ENCODE peak calls at places on chromosome 1, in four cellular contexts. S, D, U and E are unnamed samples.

GRCh38 chr1:181131255-181131901 is 42.9 kb downstream of the IER5 start:
- DNase-seq in D (no peak), U (no peak), S (no peak), E (no peak)

GRCh38 chr1:27560271-27561125 is 43.4 kb downstream of the AHDC1 start:
- DNase-seq in U (no peak), D (no peak), S (no peak), E (peak)

GRCh38 chr1:20212685-20213331 is 26.5 kb upstream of the PLA2G2C start:
- DNase-seq in S (peak), D (peak), U (peak), E (peak)

GRCh38 chr1:59549903-59550302 is 253.0 kb downstream of the FGGY start:
- DNase-seq in D (peak), U (no peak), S (no peak), E (peak)

GRCh38 chr1:25026757-25027450 is 96.8 kb upstream of the RUNX3 start:
- DNase-seq in D (peak), U (no peak), S (no peak), E (no peak)

GRCh38 chr1:245858683-245859509 is 648.2 kb downstream of the SMYD3 start:
- DNase-seq in S (no peak), U (no peak), D (peak), E (peak)

GRCh38 chr1:63688302-63688701 is 85.5 kb upstream of the ROR1 start:
- DNase-seq in S (peak), U (no peak), D (peak), E (no peak)

GRCh38 chr1:61807606-61808005 is 65.3 kb downstream of the PATJ start:
- DNase-seq in D (peak), U (no peak), S (no peak), E (no peak)

GRCh38 chr1:196400478-196401453 is 207.5 kb downstream of the KCNT2 start:
- DNase-seq in S (peak), D (peak), U (no peak), E (peak)

GRCh38 chr1:202210370-202210769 is 16.8 kb downstream of the LGR6 start:
- DNase-seq in D (peak), S (peak), U (no peak), E (peak)

GRCh38 chr1:243407284-243408018 is 151.6 kb downstream of the SDCCAG8 start:
- DNase-seq in D (peak), U (no peak), S (peak), E (peak)

GRCh38 chr1:197544130-197544529 is 231.2 kb downstream of the DENND1B start:
- DNase-seq in U (no peak), D (no peak), S (no peak), E (no peak)

GRCh38 chr1:22976461-22977243 is 4.0 kb upstream of the LACTBL1 start:
- DNase-seq in S (peak), D (peak), U (peak), E (peak)

GRCh38 chr1:46043491-46044017 is 88.9 kb downstream of the PIK3R3 start:
- DNase-seq in U (no peak), S (no peak), D (no peak), E (no peak)

GRCh38 chr1:230778916-230779590 is 31.9 kb downstream of the CAPN9 start:
- DNase-seq in D (peak), U (no peak), S (no peak), E (peak)

GRCh38 chr1:159653201-159653600 is 61.2 kb downstream of the CRP start:
- DNase-seq in U (no peak), S (peak), D (no peak), E (no peak)

GRCh38 chr1:45654540-45655280 is 30.9 kb upstream of the CCDC17 start:
- DNase-seq in S (no peak), U (no peak), D (peak), E (peak)

GRCh38 chr1:109253803-109254620 is 4.7 kb downstream of the CELSR2 start:
- DNase-seq in D (no peak), S (no peak), U (no peak), E (no peak)

GRCh38 chr1:169109561-169110134 is 3.2 kb downstream of the ATP1B1 start:
- DNase-seq in D (peak), S (peak), U (peak), E (peak)

GRCh38 chr1:55070765-55071164 is 31.4 kb downstream of the PCSK9 start:
- DNase-seq in U (no peak), D (no peak), S (no peak), E (no peak)

GRCh38 chr1:151579436-151580225 is 32.2 kb upstream of the SNX27 start:
- DNase-seq in S (peak), U (no peak), D (peak), E (peak)

GRCh38 chr1:153866045-153866850 is 56.5 kb downstream of the GATAD2B start:
- DNase-seq in D (peak), S (peak), U (no peak), E (no peak)

GRCh38 chr1:45122724-45123123 is 83.7 kb downstream of the ZSWIM5 start:
- DNase-seq in U (no peak), D (no peak), S (no peak), E (no peak)

GRCh38 chr1:29259802-29260441 is 23.6 kb downstream of the PTPRU start:
- DNase-seq in D (no peak), U (no peak), S (peak), E (no peak)

GRCh38 chr1:29260531-29260930 is 24.2 kb downstream of the PTPRU start:
- DNase-seq in S (no peak), U (no peak), D (no peak), E (no peak)

GRCh38 chr1:29258189-29258973 is 22.1 kb downstream of the PTPRU start:
- DNase-seq in S (no peak), D (no peak), U (no peak), E (no peak)

GRCh38 chr1:29256979-29257804 is 20.9 kb downstream of the PTPRU start:
- DNase-seq in U (no peak), D (no peak), S (peak), E (no peak)

GRCh38 chr1:29258974-29259801 is 22.9 kb downstream of the PTPRU start:
- DNase-seq in D (no peak), S (no peak), U (no peak), E (no peak)
- H3K4me3 ChIP-seq in D (peak), S (peak), U (no peak), E (peak)

GRCh38 chr1:214452152-214452806 is 99.1 kb downstream of the PTPN14 start:
- DNase-seq in U (no peak), D (no peak), S (no peak), E (no peak)
- TF ChIP-seq CTCF in U (peak), D (no peak), S (no peak), E (no peak)

DNA sequence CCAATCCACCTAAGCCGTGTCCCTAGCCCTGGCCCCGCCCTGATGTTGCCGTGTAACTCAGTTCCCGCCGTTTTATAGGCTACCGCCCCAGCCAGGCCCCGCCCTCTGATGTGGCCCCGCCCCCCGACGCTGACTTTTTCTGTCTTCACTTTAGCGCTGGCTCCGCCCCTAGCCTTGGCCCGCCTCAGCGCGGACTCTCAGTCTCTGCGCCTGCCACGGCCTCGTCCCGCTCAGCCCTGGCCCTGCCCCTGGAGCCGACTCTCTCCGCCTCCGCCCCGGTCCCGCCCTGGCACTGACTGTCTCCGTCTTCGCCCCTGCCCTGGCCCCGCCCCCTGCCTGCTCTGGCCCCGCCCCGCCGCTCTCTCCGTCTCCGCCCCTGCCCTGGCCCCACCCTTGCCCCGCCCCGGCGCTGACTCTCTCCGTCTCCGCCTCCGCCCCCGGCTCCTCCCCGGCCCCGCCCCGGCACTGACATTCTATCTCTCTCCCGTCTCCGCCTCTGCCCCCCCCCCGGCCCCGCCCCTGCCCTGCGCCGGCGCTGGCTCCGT is 5.2 kb downstream of the MATN1 start:
- DNase-seq in D (peak), U (peak), S (peak), E (peak)
- H3K4me3 ChIP-seq in D (peak), U (peak), S (peak), E (peak)

GRCh38 chr1:215526846-215527151 is 40.3 kb upstream of the KCTD3 start:
- DNase-seq in S (no peak), D (no peak), U (no peak), E (no peak)

GRCh38 chr1:215526147-215526845 is 40.8 kb upstream of the KCTD3 start:
- DNase-seq in D (peak), S (peak), U (peak), E (peak)

GRCh38 chr1:215521279-215521678 is 45.8 kb upstream of the KCTD3 start:
- DNase-seq in S (no peak), U (no peak), D (no peak), E (no peak)

GRCh38 chr1:215523906-215524305 is 43.2 kb upstream of the KCTD3 start:
- DNase-seq in D (peak), U (no peak), S (peak), E (no peak)

DNA sequence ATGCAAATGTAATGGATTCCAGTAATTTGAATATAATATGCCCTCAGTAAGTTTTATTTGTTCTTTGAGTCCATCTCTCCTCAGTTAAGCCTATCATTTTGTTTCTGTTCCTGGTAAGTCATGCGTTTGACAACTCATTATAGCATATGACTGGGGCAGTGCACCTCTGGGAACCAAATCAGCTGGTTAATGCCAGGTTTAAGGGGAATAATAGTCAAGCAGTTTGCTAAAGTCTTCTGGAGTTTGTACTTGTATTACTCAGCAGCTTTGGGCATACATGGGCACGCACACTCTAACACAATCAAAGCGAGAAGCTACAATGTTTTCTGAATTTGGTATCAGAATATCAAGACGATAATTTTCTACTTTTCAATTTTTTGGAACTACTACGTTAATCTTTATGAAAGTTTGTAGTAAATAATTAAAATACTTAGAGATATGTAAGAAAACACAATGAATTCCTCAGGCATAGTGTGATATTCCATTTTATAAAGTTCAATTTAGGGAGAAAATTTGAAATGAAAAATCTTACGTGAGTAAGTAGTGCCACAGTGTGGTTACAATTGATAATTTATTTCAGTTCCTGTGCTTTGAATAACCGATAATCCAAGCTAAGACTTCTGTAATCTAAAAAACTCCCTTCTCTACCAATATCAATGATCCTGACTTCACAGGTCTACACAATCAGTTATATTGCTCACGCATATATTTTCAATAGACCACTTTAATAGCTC is 43.8 kb upstream of the KCTD3 start:
- DNase-seq in D (peak), U (peak), S (peak), E (peak)
- TF ChIP-seq CTCF in D (peak), U (no peak), S (peak), E (no peak)

DNA sequence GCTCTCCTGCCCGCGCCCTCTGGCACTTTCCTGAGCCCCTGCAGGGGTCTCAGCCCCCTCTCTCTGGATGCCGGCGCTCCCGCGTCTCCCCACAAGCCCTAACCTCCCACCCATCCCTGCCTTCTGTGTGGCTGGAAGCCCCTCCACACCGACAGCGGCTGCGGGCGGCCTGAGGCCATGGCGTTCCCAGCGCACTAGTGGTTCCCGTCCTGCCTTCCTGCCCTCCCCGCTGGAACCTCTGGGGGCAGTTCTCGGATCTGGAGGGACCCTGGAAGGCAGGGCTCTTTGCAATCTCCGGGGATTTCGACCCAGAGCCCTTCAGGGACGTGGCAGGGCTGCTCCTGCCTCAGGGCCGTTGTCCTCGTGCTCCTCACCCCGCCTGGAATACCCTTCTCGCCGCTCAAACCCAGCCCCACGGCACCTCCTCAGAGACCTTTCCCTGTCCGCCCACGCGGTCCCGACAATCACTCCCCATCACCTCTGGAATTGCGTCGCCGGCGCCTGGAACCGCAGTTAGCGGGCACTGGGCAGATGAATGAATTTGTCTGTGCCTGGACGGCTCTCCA is 493 bp upstream of the ESPN start:
- DNase-seq in U (no peak), D (no peak), S (no peak), E (no peak)
- H3K4me3 ChIP-seq in U (peak), D (no peak), S (no peak), E (peak)

DNA sequence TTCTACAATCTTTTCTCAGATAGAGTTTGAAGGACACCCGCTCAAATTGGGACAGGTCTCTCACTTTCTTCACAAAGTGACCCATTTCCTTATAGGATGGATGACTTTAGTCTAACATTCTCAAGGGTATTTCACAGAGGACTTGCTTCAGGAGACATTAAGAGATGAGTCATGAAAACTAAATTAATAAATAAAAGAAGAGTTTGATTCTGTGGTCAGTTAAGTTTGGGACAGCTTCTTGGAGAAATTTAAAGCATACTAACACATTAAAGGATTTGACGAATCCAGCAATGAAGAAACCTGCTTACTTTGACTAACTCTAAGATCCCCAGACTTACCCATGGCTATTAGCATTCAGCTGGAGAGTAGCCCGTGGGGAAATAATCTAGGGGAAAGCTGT is 95.6 kb upstream of the RAB3GAP2 start:
- DNase-seq in U (no peak), D (no peak), S (no peak), E (no peak)
- TF ChIP-seq CTCF in U (no peak), D (no peak), S (no peak), E (no peak)

GRCh38 chr1:85582687-85583354 is 2.3 kb downstream of the CCN1 start:
- DNase-seq in U (no peak), D (peak), S (no peak), E (peak)
- H3K4me3 ChIP-seq in U (no peak), D (peak), S (peak), E (no peak)

DNA sequence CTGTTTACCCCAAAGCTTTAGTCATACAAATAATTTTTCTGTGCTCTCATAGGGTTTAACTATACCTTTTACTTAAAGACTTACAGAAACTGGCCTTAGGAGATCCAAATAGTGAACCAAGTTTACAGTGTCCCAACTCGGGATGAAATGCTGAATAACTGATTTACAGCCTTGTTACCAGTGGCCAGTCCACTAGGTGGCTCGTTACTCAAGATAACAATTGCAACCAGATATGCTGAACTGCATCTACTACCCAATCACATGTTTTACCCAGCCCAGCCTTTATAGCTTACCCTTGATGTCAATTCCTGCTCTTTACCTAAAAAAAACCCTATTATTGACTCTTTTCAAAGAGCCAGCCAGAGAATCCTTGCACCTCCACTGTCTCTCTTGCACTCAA is 1148.8 kb upstream of the ADGRL4 start:
- DNase-seq in D (peak), S (no peak), U (peak), E (peak)
- TF ChIP-seq CTCF in D (peak), S (peak), U (peak), E (peak)

DNA sequence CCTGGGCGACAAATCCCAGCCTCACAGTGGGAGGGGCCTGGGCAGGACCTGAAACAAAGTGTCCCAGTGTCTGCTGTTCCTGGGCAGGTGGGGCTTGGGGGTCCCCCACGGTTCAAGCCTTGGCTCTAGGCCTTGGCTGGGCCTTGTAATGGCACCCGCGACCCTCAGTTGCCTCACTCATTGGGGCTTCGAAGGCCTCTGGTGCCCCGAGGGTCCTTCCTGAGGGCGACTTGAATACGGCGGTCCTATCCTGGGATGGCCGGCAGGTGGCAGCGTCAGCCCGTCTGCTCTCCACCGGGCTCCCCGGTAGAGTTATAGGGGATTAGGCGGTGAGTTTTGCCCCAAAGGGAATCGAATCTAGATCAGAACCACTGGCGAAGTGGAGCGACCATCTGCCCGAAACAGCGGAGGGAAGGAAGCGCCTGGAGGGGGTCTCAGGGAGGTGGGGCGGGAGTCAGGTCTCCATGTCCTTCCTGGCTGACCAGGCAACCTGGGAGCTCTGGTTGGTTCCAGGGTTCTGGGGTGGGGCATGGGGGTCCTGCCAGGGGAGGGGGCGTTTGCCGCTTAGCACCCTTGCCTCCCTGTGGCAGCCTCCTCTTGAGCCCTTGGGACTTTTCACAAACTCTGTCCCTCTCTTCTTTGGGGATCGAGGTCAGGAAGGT is 2.1 kb upstream of the PEX10 start:
- DNase-seq in U (no peak), D (peak), S (peak), E (peak)
- H3K4me3 ChIP-seq in U (peak), D (no peak), S (no peak), E (no peak)

GRCh38 chr1:85090225-85090624 is 41.9 kb upstream of the MCOLN3 start:
- DNase-seq in D (no peak), U (no peak), S (no peak), E (no peak)
- TF ChIP-seq CTCF in D (no peak), U (no peak), S (no peak), E (no peak)